ENCODE peak calls at places on chromosomes 12 and 14, in eight cellular contexts. Z, J, B, W, P, Y, A and D are unnamed samples.

GRCh38 chr12:11746024-11746771 is 96.7 kb downstream of the ETV6 start:
- DNase-seq in W (peak; percentile 88), A (peak; percentile 73), B (no peak), Y (no peak), Z (no peak), J (no peak), P (no peak), D (no peak)

GRCh38 chr12:4006743-4007142 is 133.5 kb upstream of the PARP11 start:
- DNase-seq in P (no peak), J (no peak), Y (no peak), A (no peak), W (no peak), B (no peak), Z (no peak), D (no peak)

GRCh38 chr14:60654303-60654925 is 5.1 kb upstream of the SIX1 start:
- DNase-seq in J (no peak), Y (no peak), B (no peak), A (no peak), W (no peak), P (no peak), Z (peak; percentile 95), D (no peak)

GRCh38 chr12:42684171-42685071 is 94.9 kb upstream of the PRICKLE1 start:
- DNase-seq in B (no peak), P (no peak), Z (no peak), W (no peak), A (no peak), Y (no peak), J (no peak), D (no peak)

GRCh38 chr14:38103542-38104225 is 104.0 kb upstream of the SSTR1 start:
- DNase-seq in J (no peak), Y (no peak), W (no peak), B (no peak), A (no peak), Z (no peak), P (no peak), D (no peak)

GRCh38 chr12:93378373-93379310 is 917 bp downstream of the NUDT4 start:
- DNase-seq in P (no peak), A (peak; percentile 60), B (peak; percentile 43), J (peak; percentile 48), W (peak; percentile 81), Y (peak; percentile 63), Z (peak; percentile 10), D (peak; percentile 65)

GRCh38 chr14:20866963-20867362 is 24.2 kb upstream of the RNASE3 start:
- DNase-seq in A (peak; percentile 67), Z (no peak), W (peak; percentile 6), Y (no peak), P (no peak), B (peak; percentile 17), J (peak; percentile 37), D (no peak)

GRCh38 chr14:51095854-51096823 is 1.2 kb upstream of the TRIM9 start:
- DNase-seq in B (no peak), J (peak; percentile 18), A (no peak), P (no peak), W (no peak), Y (no peak), Z (no peak), D (no peak)

GRCh38 chr12:109469516-109469915 is 7.6 kb downstream of the KCTD10 start:
- DNase-seq in P (no peak), A (no peak), Y (no peak), B (no peak), J (no peak), W (no peak), Z (peak; percentile 95), D (no peak)

GRCh38 chr12:50573271-50573670 is 68.5 kb downstream of the DIP2B start:
- DNase-seq in Y (no peak), B (no peak), A (no peak), P (no peak), Z (no peak), J (no peak), W (no peak), D (no peak)

GRCh38 chr14:59060841-59061240 is 127.6 kb upstream of the DAAM1 start:
- DNase-seq in Y (no peak), Z (no peak), A (no peak), J (no peak), B (no peak), P (no peak), W (no peak), D (no peak)

GRCh38 chr12:89225808-89226368 is 126.4 kb downstream of the DUSP6 start:
- DNase-seq in B (peak; percentile 52), A (no peak), Z (peak; percentile 44), P (no peak), Y (no peak), J (no peak), W (peak; percentile 57), D (no peak)

GRCh38 chr14:20624495-20625070 is 16.9 kb downstream of the OR6S1 start:
- DNase-seq in B (peak; percentile 58), A (no peak), Y (peak; percentile 40), W (peak; percentile 87), Z (no peak), P (peak; percentile 87), J (peak; percentile 44), D (peak; percentile 45)

GRCh38 chr12:53221203-53222076 is 10.6 kb downstream of the RARG start:
- DNase-seq in J (peak; percentile 71), W (peak; percentile 67), B (peak; percentile 85), P (peak; percentile 87), Z (no peak), Y (no peak), A (peak; percentile 31), D (no peak)

GRCh38 chr12:122326597-122326996 is 60.3 kb upstream of the VPS33A start:
- DNase-seq in B (no peak), Y (peak; percentile 4), J (no peak), A (peak; percentile 19), W (no peak), Z (no peak), P (no peak), D (peak; percentile 20)

GRCh38 chr14:36522972-36523685 is 3.1 kb upstream of the NKX2-1 start:
- DNase-seq in J (peak; percentile 39), Z (no peak), W (no peak), A (no peak), B (no peak), P (no peak), Y (no peak), D (no peak)

GRCh38 chr12:47079894-47080724 is at the start of gene AMIGO2:
- DNase-seq in Y (peak; percentile 27), J (peak; percentile 46), B (peak; percentile 57), W (no peak), P (peak; percentile 78), A (no peak), Z (no peak), D (peak; percentile 26)

GRCh38 chr14:59964251-59965007 is 44.5 kb downstream of the LRRC9 start:
- DNase-seq in A (no peak), Z (no peak), W (peak; percentile 14), P (no peak), J (no peak), B (no peak), Y (no peak), D (no peak)

GRCh38 chr14:82080319-82080718 is 546.7 kb upstream of the SEL1L start:
- DNase-seq in W (no peak), B (peak; percentile 40), Z (no peak), A (no peak), P (no peak), J (no peak), Y (no peak), D (no peak)

GRCh38 chr12:104576980-104577925 is 120.5 kb downstream of the CHST11 start:
- DNase-seq in P (no peak), A (no peak), Z (no peak), Y (no peak), J (no peak), W (no peak), B (no peak), D (no peak)

GRCh38 chr12:109277899-109278762 is 31.0 kb downstream of the FOXN4 start:
- DNase-seq in P (no peak), B (no peak), J (no peak), Z (no peak), A (peak; percentile 29), Y (no peak), W (no peak), D (no peak)

GRCh38 chr14:105528197-105528858 is 1.9 kb downstream of the TMEM121 start:
- DNase-seq in Y (peak; percentile 75), P (peak; percentile 90), A (peak; percentile 65), Z (peak; percentile 17), W (peak; percentile 87), J (peak; percentile 84), B (peak; percentile 97), D (peak; percentile 73)